ENCODE peak calls at places on chromosomes 4 and X, in four cellular contexts. M is sciatic nerve, J is CD14-positive monocyte, R is fibroblast of the conjunctiva. A is an unnamed sample.
A peak's percentile ranks its signal among the peaks of the same experiment; 100 is the strongest.

GRCh38 chr4:159204566-159204965 is 101.7 kb downstream of the RAPGEF2 start:
- DNase-seq in M (no peak), J (no peak), R (no peak), A (no peak)

GRCh38 chr4:40046311-40046980 is 10.2 kb upstream of the N4BP2 start:
- DNase-seq in M (peak; percentile 67), J (no peak), R (peak; percentile 23), A (no peak)

GRCh38 chr4:119523399-119523798 is 105.2 kb downstream of the PDE5A start:
- DNase-seq in M (no peak), J (no peak), R (no peak), A (no peak)

GRCh38 chr4:54272051-54272450 is 43.0 kb downstream of the PDGFRA start:
- DNase-seq in M (no peak), J (no peak), R (no peak), A (no peak)

GRCh38 chr4:26263165-26263564 is 57.6 kb upstream of the RBPJ start:
- DNase-seq in M (no peak), J (no peak), R (no peak), A (no peak)

GRCh38 chrX:84865113-84865512 is 138.6 kb upstream of the APOOL start:
- DNase-seq in M (no peak), J (no peak), R (peak; percentile 28), A (no peak)

GRCh38 chr4:140260227-140260626 is 106.2 kb upstream of the MAML3 start:
- DNase-seq in M (no peak), J (no peak), R (peak; percentile 46), A (peak; percentile 30)

GRCh38 chr4:11293866-11294265 is 134.8 kb downstream of the HS3ST1 start:
- DNase-seq in M (no peak), J (no peak), R (no peak), A (no peak)

GRCh38 chr4:157280673-157281072 is 60.1 kb downstream of the GRIA2 start:
- DNase-seq in M (no peak), J (no peak), R (no peak), A (no peak)